ENCODE peak calls at places on chromosomes 2 and 18, in ten cellular contexts. O is AG08396; M is DMS153; S is activated CD4-positive, alpha-beta T cell treated with anti-CD3 and anti-CD28 coated beads, Interleukin-2, amount 50 U/mL, for 48 hours; C is prostate gland; R is activated CD8-positive, alpha-beta T cell treated with anti-CD3 and anti-CD28 coated beads for 36 hours; V is NK-92 treated with Interleukin-12 subunit alpha and Interleukin-12 subunit beta, amount 100 ng/mL, for 24 hours; D is effector CD4-positive, alpha-beta T cell; N is NCI-H187 treated with DMSO at 0.1 percent for 48 hours; X is H9. E is an unnamed sample.

GRCh38 chr18:27778441-27778840 is 398.5 kb downstream of the CDH2 start:
- DNase-seq in D (no peak), C (no peak), O (no peak), X (no peak), V (no peak), M (no peak), S (no peak), R (no peak), N (no peak), E (no peak)

GRCh38 chr2:123495241-123495640 is 529.8 kb upstream of the CNTNAP5 start:
- DNase-seq in C (no peak), N (no peak), X (no peak), V (no peak), O (no peak), R (no peak), D (no peak), M (no peak), S (no peak), E (no peak)

GRCh38 chr18:62128157-62128556 is 58.7 kb downstream of the PIGN start:
- DNase-seq in M (no peak), O (peak), V (no peak), D (no peak), X (no peak), S (no peak), C (peak), R (no peak), N (no peak), E (no peak)

GRCh38 chr18:47928466-47928865 is 2.0 kb downstream of the SMAD2 start:
- DNase-seq in M (no peak), O (no peak), X (no peak), D (no peak), V (no peak), S (no peak), N (no peak), C (no peak), R (peak), E (no peak)

GRCh38 chr2:232321156-232321816 is 57.3 kb upstream of the ALPP start:
- DNase-seq in C (no peak), M (no peak), X (peak), S (peak), D (no peak), O (no peak), R (peak), V (no peak), N (no peak), E (no peak)

GRCh38 chr18:28466213-28466612 is 289.3 kb upstream of the CDH2 start:
- DNase-seq in X (no peak), N (no peak), S (no peak), O (no peak), D (no peak), C (no peak), M (no peak), V (no peak), R (no peak), E (no peak)

GRCh38 chr2:199431748-199432213 is 26.0 kb downstream of the SATB2 start:
- DNase-seq in V (no peak), N (no peak), S (no peak), X (peak), C (no peak), D (no peak), R (no peak), M (peak), O (no peak), E (no peak)

GRCh38 chr2:208363485-208363884 is 43.1 kb upstream of the PTH2R start:
- DNase-seq in V (no peak), R (no peak), D (no peak), S (no peak), N (no peak), M (no peak), C (no peak), O (no peak), X (no peak), E (peak)

GRCh38 chr18:73384246-73384645 is 516.5 kb upstream of the NETO1 start:
- DNase-seq in X (no peak), C (no peak), S (no peak), N (no peak), R (no peak), M (no peak), O (no peak), D (no peak), V (no peak), E (no peak)

GRCh38 chr2:67879586-67880290 is 183.1 kb downstream of the C1D start:
- DNase-seq in O (no peak), N (no peak), C (no peak), M (no peak), V (no peak), R (no peak), X (no peak), S (no peak), D (no peak), E (no peak)

GRCh38 chr2:207239754-207240494 is 74.2 kb upstream of the KLF7 start:
- DNase-seq in X (no peak), S (no peak), R (no peak), V (no peak), C (peak), M (no peak), D (no peak), O (no peak), N (no peak), E (no peak)

GRCh38 chr18:31217455-31217854 is 54.8 kb upstream of the DSC1 start:
- DNase-seq in X (no peak), C (no peak), R (no peak), S (no peak), O (no peak), N (no peak), M (no peak), D (no peak), V (no peak), E (peak)

GRCh38 chr18:10441472-10441871 is 13.0 kb upstream of the APCDD1 start:
- DNase-seq in S (no peak), N (no peak), X (no peak), C (no peak), R (no peak), V (no peak), M (no peak), O (no peak), D (no peak), E (no peak)

GRCh38 chr2:32937602-32938450 is 8.9 kb upstream of the LTBP1 start:
- DNase-seq in C (peak), M (no peak), N (no peak), D (no peak), S (no peak), R (no peak), O (no peak), V (no peak), X (peak), E (no peak)

GRCh38 chr18:46156124-46156745 is 52.0 kb downstream of the HAUS1 start:
- DNase-seq in X (no peak), S (peak), M (no peak), C (no peak), N (no peak), R (peak), D (no peak), O (no peak), V (no peak), E (no peak)

GRCh38 chr2:217222511-217222910 is 362.6 kb upstream of the TNP1 start:
- DNase-seq in O (no peak), M (no peak), S (no peak), V (no peak), N (no peak), D (no peak), X (no peak), C (no peak), R (peak), E (no peak)

GRCh38 chr2:167335627-167336026 is 447.3 kb downstream of the XIRP2 start:
- DNase-seq in M (no peak), D (no peak), R (no peak), O (no peak), N (no peak), V (no peak), X (no peak), C (no peak), S (no peak), E (no peak)

GRCh38 chr2:136858656-136859055 is 93.3 kb downstream of the THSD7B start:
- DNase-seq in V (no peak), S (no peak), M (no peak), R (no peak), D (no peak), O (no peak), X (no peak), N (no peak), C (no peak), E (no peak)

GRCh38 chr2:168286535-168286934 is 39.1 kb upstream of the STK39 start:
- DNase-seq in D (no peak), R (no peak), M (no peak), N (no peak), S (no peak), V (no peak), X (no peak), O (no peak), C (no peak), E (no peak)

GRCh38 chr2:98561018-98561417 is 47.3 kb downstream of the COA5 start:
- DNase-seq in V (no peak), D (no peak), S (no peak), O (no peak), R (no peak), X (no peak), C (no peak), M (no peak), N (no peak), E (no peak)

GRCh38 chr2:205930209-205930608 is 155.8 kb downstream of the INO80D start:
- DNase-seq in S (no peak), C (no peak), R (no peak), X (no peak), N (no peak), M (no peak), O (no peak), V (no peak), D (no peak), E (no peak)

GRCh38 chr2:38620282-38620977 is 17.7 kb upstream of the HNRNPLL start:
- DNase-seq in R (no peak), V (no peak), C (no peak), O (peak), S (no peak), N (no peak), X (no peak), M (peak), D (no peak), E (peak)

GRCh38 chr2:67616749-67617148 is 219.6 kb downstream of the ETAA1 start:
- DNase-seq in O (peak), V (peak), D (no peak), R (no peak), M (no peak), X (no peak), S (no peak), C (no peak), N (no peak), E (no peak)

GRCh38 chr2:22486343-22486742 is 898.6 kb upstream of the KLHL29 start:
- DNase-seq in S (no peak), N (no peak), D (no peak), C (no peak), X (no peak), M (no peak), V (no peak), O (no peak), R (no peak), E (no peak)

GRCh38 chr2:55966431-55967118 is 43.0 kb upstream of the EFEMP1 start:
- DNase-seq in V (no peak), C (no peak), M (no peak), N (no peak), X (no peak), D (no peak), O (peak), S (no peak), R (no peak), E (no peak)

GRCh38 chr2:60891175-60891574 is 9.8 kb downstream of the REL start:
- DNase-seq in M (no peak), O (no peak), C (no peak), N (no peak), V (no peak), R (peak), D (no peak), S (no peak), X (no peak), E (no peak)

GRCh38 chr18:75783816-75784215 is 356.3 kb upstream of the SMIM21 start:
- DNase-seq in N (no peak), C (no peak), R (no peak), V (no peak), S (no peak), O (no peak), D (no peak), X (no peak), M (no peak), E (no peak)

GRCh38 chr2:54575379-54575888 is 119.3 kb downstream of the SPTBN1 start:
- DNase-seq in O (no peak), X (no peak), D (no peak), M (no peak), C (no peak), V (peak), R (peak), S (no peak), N (no peak), E (no peak)

GRCh38 chr2:51720826-51721225 is 688.9 kb upstream of the NRXN1 start:
- DNase-seq in R (no peak), D (no peak), X (no peak), V (no peak), N (no peak), M (no peak), S (no peak), C (no peak), O (no peak), E (no peak)

GRCh38 chr2:219509780-219510511 is 4.3 kb upstream of the ASIC4 start:
- DNase-seq in S (peak), X (peak), C (peak), M (peak), V (no peak), N (no peak), R (peak), O (peak), D (peak), E (peak)

GRCh38 chr18:28045176-28045810 is 131.6 kb downstream of the CDH2 start:
- DNase-seq in C (no peak), D (no peak), X (no peak), M (peak), V (no peak), N (peak), R (no peak), O (no peak), S (no peak), E (no peak)